ENCODE peak calls at places on chromosomes 7 and 10, in eight cellular contexts. Y is occipital lobe; S is naive thymus-derived CD8-positive, alpha-beta T cell; Z is nephron progenitor cell; O is choroid plexus epithelial cell; J is renal cortical epithelial cell; B is spleen; P is iris pigment epithelial cell. Q is an unnamed sample.

GRCh38 chr10:46318808-46319207 is 32.0 kb downstream of the ANTXRL start:
- DNase-seq in O (no peak), B (no peak), Z (no peak), S (no peak), J (no peak), Y (no peak), P (no peak), Q (no peak)

GRCh38 chr10:69839696-69840345 is 38.1 kb downstream of the COL13A1 start:
- DNase-seq in J (peak), Z (no peak), S (no peak), B (no peak), Y (no peak), O (peak), P (peak), Q (no peak)

GRCh38 chr7:157527686-157528085 is 190.9 kb downstream of the DNAJB6 start:
- DNase-seq in Z (no peak), O (no peak), S (no peak), J (no peak), P (no peak), Y (no peak), B (peak), Q (no peak)

GRCh38 chr7:125246706-125247105 is 317.1 kb upstream of the POT1 start:
- DNase-seq in J (no peak), S (no peak), Y (no peak), B (no peak), Z (no peak), P (no peak), O (no peak), Q (no peak)

GRCh38 chr10:79046991-79047874 is 21.5 kb upstream of the ZMIZ1 start:
- DNase-seq in S (no peak), O (no peak), B (peak), P (no peak), J (no peak), Y (no peak), Z (no peak), Q (no peak)

GRCh38 chr10:132554991-132555647 is 17.5 kb downstream of the INPP5A start:
- DNase-seq in P (no peak), O (no peak), B (peak), J (no peak), Y (no peak), S (peak), Z (no peak), Q (peak)

GRCh38 chr7:51426163-51426562 is 109.6 kb upstream of the COBL start:
- DNase-seq in P (no peak), Z (no peak), J (no peak), Y (no peak), O (no peak), S (no peak), B (no peak), Q (no peak)

GRCh38 chr10:122474145-122474739 is 12.9 kb downstream of the HTRA1 start:
- DNase-seq in Z (no peak), Y (no peak), P (no peak), B (no peak), S (no peak), O (peak), J (no peak), Q (no peak)

GRCh38 chr10:93435621-93436385 is 46.3 kb downstream of the MYOF start:
- DNase-seq in Y (no peak), J (peak), P (peak), S (no peak), B (no peak), Z (no peak), O (peak), Q (no peak)

GRCh38 chr7:100894860-100895700 is 608 bp downstream of the ACHE start:
- DNase-seq in Y (peak), O (no peak), B (peak), P (no peak), J (no peak), S (peak), Z (peak), Q (peak)

GRCh38 chr7:80284848-80285247 is 150.2 kb downstream of the GNAI1 start:
- DNase-seq in Z (no peak), P (peak), J (peak), B (no peak), O (peak), Y (no peak), S (no peak), Q (no peak)

Q was measured in stimulated activated naive CD4-positive, alpha-beta T cell.